ENCODE peak calls at places on chromosomes 2 and 18, in nine cellular contexts. Y is lower lobe of right lung, C is neural progenitor cell, S is cardiac muscle cell, D is endothelial cell, L is glutamatergic neuron, X is brain microvascular endothelial cell, O is spleen, F is GM10248. G is an unnamed sample.

GRCh38 chr2:69205076-69205475 is 182.0 kb downstream of the GFPT1 start:
- DNase-seq in S (no peak), F (no peak), L (no peak), C (no peak), X (no peak), D (no peak), Y (no peak), O (no peak), G (no peak)

GRCh38 chr2:236171213-236172201 is 3.3 kb upstream of the GBX2 start:
- DNase-seq in C (peak), O (no peak), S (no peak), L (no peak), Y (no peak), X (no peak), F (no peak), D (no peak), G (no peak)

GRCh38 chr2:234701841-234702240 is 205.0 kb upstream of the ARL4C start:
- DNase-seq in D (no peak), L (no peak), O (no peak), Y (no peak), S (no peak), F (no peak), X (no peak), C (no peak), G (no peak)

GRCh38 chr2:76567478-76567877 is 856.8 kb upstream of the GCFC2 start:
- DNase-seq in X (no peak), F (no peak), D (no peak), O (no peak), C (no peak), S (no peak), L (no peak), Y (no peak), G (no peak)

GRCh38 chr2:3129867-3130266 is 247.8 kb downstream of the EIPR1 start:
- DNase-seq in Y (no peak), S (no peak), D (no peak), F (no peak), L (no peak), C (no peak), X (no peak), O (peak), G (no peak)

GRCh38 chr2:70300771-70301343 is 1.0 kb downstream of the FAM136A start:
- DNase-seq in C (no peak), S (no peak), X (no peak), O (no peak), F (no peak), L (no peak), D (no peak), Y (no peak), G (no peak)

GRCh38 chr2:120729410-120730052 is 6.1 kb upstream of the GLI2 start:
- DNase-seq in F (no peak), O (peak), S (peak), L (no peak), X (peak), Y (no peak), C (no peak), D (no peak), G (no peak)

GRCh38 chr2:5453648-5454390 is 238.4 kb upstream of the SOX11 start:
- DNase-seq in S (no peak), F (no peak), L (no peak), D (no peak), O (no peak), Y (no peak), C (no peak), X (peak), G (no peak)

GRCh38 chr2:64013053-64013452 is 6.2 kb downstream of the VPS54 start:
- DNase-seq in X (no peak), L (no peak), O (no peak), D (no peak), Y (no peak), F (no peak), C (no peak), S (no peak), G (no peak)

GRCh38 chr2:12046641-12047040 is 300.2 kb downstream of the LPIN1 start:
- DNase-seq in X (no peak), O (no peak), D (no peak), L (no peak), S (peak), C (no peak), F (no peak), Y (no peak), G (no peak)

GRCh38 chr2:20224191-20224715 is 677 bp downstream of the SDC1 start:
- DNase-seq in S (no peak), C (peak), L (no peak), O (no peak), X (no peak), D (no peak), Y (no peak), F (no peak), G (no peak)

GRCh38 chr2:50786345-50786744 is 245.6 kb downstream of the NRXN1 start:
- DNase-seq in F (no peak), C (peak), S (no peak), Y (no peak), O (no peak), D (no peak), L (no peak), X (no peak), G (no peak)

GRCh38 chr2:163466583-163466982 is 269.2 kb downstream of the FIGN start:
- DNase-seq in S (no peak), X (no peak), F (no peak), L (no peak), O (no peak), C (no peak), Y (no peak), D (no peak), G (no peak)

GRCh38 chr2:38716185-38716584 is 35.0 kb downstream of the SRSF7 start:
- DNase-seq in O (no peak), F (no peak), L (no peak), X (peak), Y (no peak), D (no peak), C (no peak), S (peak), G (no peak)

GRCh38 chr2:217463402-217464075 is 539.3 kb downstream of the TNS1 start:
- DNase-seq in S (no peak), L (no peak), C (no peak), O (no peak), Y (no peak), F (peak), X (no peak), D (no peak), G (no peak)

GRCh38 chr2:29921560-29921915 is at the start of gene ALK:
- DNase-seq in L (peak), O (peak), Y (peak), D (peak), C (peak), S (peak), X (peak), F (peak), G (peak)

GRCh38 chr2:220966636-220967035 is 605.5 kb downstream of the EPHA4 start:
- DNase-seq in Y (no peak), F (no peak), C (no peak), X (peak), D (no peak), L (no peak), O (no peak), S (peak), G (no peak)

GRCh38 chr2:129061079-129061785 is 742.6 kb upstream of the HS6ST1 start:
- DNase-seq in F (peak), Y (no peak), S (peak), L (no peak), X (peak), D (no peak), C (no peak), O (no peak), G (no peak)

GRCh38 chr2:17557596-17557995 is 17.1 kb downstream of the VSNL1 start:
- DNase-seq in D (no peak), X (no peak), F (no peak), C (peak), O (no peak), Y (no peak), L (no peak), S (no peak), G (no peak)

GRCh38 chr2:197883354-197884032 is 79.1 kb downstream of the PLCL1 start:
- DNase-seq in O (no peak), D (no peak), C (no peak), Y (no peak), S (peak), F (no peak), L (no peak), X (peak), G (no peak)

GRCh38 chr2:35220471-35220870 is 1135.1 kb upstream of the CRIM1 start:
- DNase-seq in D (no peak), X (no peak), L (no peak), O (no peak), Y (no peak), S (no peak), C (no peak), F (no peak), G (no peak)

GRCh38 chr2:46488389-46488788 is 9.0 kb downstream of the TMEM247 start:
- DNase-seq in Y (no peak), L (no peak), S (no peak), O (no peak), D (no peak), X (no peak), F (no peak), C (no peak), G (no peak)

GRCh38 chr18:44777429-44778192 is 96.9 kb downstream of the SETBP1 start:
- DNase-seq in L (no peak), O (no peak), F (no peak), D (no peak), C (no peak), Y (no peak), S (peak), X (no peak), G (no peak)

GRCh38 chr2:26033270-26033768 is 565 bp upstream of the RAB10 start:
- DNase-seq in L (peak), Y (peak), S (peak), F (peak), X (peak), C (peak), O (no peak), D (peak), G (no peak)

GRCh38 chr2:235701206-235701605 is 207.4 kb downstream of the AGAP1 start:
- DNase-seq in C (no peak), O (no peak), L (no peak), Y (no peak), D (no peak), X (no peak), S (no peak), F (no peak), G (no peak)

GRCh38 chr18:60411715-60412114 is 39.1 kb upstream of the MC4R start:
- DNase-seq in Y (no peak), D (peak), O (no peak), C (peak), S (no peak), F (no peak), X (no peak), L (no peak), G (no peak)

GRCh38 chr2:870426-870825 is 80.2 kb upstream of the SNTG2 start:
- DNase-seq in S (no peak), C (no peak), Y (no peak), D (no peak), O (no peak), L (no peak), X (no peak), F (no peak), G (no peak)

GRCh38 chr2:184677171-184677570 is 78.8 kb downstream of the ZNF804A start:
- DNase-seq in D (no peak), O (no peak), Y (no peak), F (no peak), S (peak), X (no peak), L (no peak), C (no peak), G (no peak)

GRCh38 chr18:39486268-39486667 is 1920.7 kb upstream of the CELF4 start:
- DNase-seq in L (no peak), O (no peak), C (peak), Y (no peak), F (no peak), X (no peak), D (no peak), S (no peak), G (no peak)
- TF ChIP-seq CTCF in L (no peak), O (no peak), C (peak), Y (no peak), F (no peak), X (peak), D (no peak), S (peak), G (no peak)

GRCh38 chr2:101619191-101619591 is 78.3 kb upstream of the MAP4K4 start:
- DNase-seq in F (no peak), D (no peak), C (no peak), X (peak), L (no peak), S (peak), Y (peak), O (no peak), G (no peak)
- TF ChIP-seq CTCF in F (no peak), D (no peak), C (no peak), X (no peak), L (no peak), S (no peak), Y (no peak), O (no peak), G (no peak)

GRCh38 chr2:40230717-40231300 is 221.1 kb downstream of the SLC8A1 start:
- DNase-seq in F (no peak), O (no peak), C (no peak), D (no peak), Y (no peak), S (peak), L (no peak), X (no peak), G (no peak)
- TF ChIP-seq CTCF in F (no peak), O (no peak), C (no peak), D (no peak), Y (no peak), S (no peak), L (no peak), X (no peak), G (no peak)

DNA sequence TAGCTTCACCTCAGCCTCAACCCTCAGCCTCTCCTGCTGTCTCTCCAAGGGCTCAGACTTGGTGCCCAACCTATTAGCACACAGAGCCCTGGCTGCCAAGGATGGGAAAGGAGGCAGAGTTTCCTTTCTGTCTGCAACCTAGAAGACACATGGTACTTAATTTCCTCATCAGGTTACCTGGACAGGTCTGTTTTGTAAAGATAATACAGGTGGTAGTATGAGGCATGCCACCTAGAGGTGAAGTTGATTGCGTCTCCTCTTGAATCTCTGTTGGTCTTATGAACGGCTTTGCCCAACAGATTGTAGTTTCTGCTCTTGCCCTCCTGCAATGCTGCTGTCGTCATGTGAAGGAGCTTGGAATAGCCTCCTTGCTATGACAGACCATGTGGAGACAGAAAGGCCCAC is 44.5 kb upstream of the RMND5A start:
- DNase-seq in D (no peak), C (no peak), F (no peak), L (no peak), O (no peak), S (no peak), Y (no peak), X (no peak), G (no peak)
- TF ChIP-seq CTCF in D (no peak), C (peak), F (no peak), L (no peak), O (no peak), S (no peak), Y (no peak), X (peak), G (no peak)

GRCh38 chr18:31687529-31687928 is 3.1 kb upstream of the B4GALT6 start:
- DNase-seq in L (no peak), O (no peak), D (no peak), X (no peak), Y (no peak), F (no peak), C (no peak), S (no peak), G (no peak)
- TF ChIP-seq CTCF in L (peak), O (no peak), D (peak), X (peak), Y (no peak), F (no peak), C (peak), S (peak), G (no peak)

DNA sequence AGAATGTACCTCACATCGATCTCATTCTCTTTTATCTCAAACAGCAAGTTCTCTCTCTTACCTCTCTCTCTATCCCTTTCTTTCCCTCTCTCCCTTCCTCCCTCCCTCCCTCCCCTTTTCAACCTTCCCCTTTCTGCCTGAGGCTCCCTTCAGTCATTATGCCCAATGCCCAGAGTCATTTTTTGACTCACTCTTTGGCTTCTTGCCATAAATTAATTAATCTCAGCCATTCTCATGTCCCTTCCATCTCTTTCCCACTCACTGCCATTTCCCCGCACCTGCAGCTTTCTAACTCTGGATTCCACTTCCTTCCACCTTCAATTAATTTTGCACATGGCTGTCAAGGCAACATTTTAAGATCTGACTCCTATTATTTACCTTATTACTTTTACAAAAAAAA is 60.1 kb downstream of the EVA1A start:
- DNase-seq in D (no peak), C (no peak), X (no peak), L (no peak), F (no peak), O (no peak), Y (no peak), S (no peak), G (no peak)
- TF ChIP-seq CTCF in D (no peak), C (no peak), X (no peak), L (no peak), F (no peak), O (no peak), Y (no peak), S (no peak), G (no peak)

GRCh38 chr18:21134895-21135294 is 23.3 kb upstream of the ROCK1 start:
- DNase-seq in Y (no peak), O (no peak), L (no peak), D (no peak), C (no peak), F (no peak), X (no peak), S (peak), G (no peak)
- TF ChIP-seq CTCF in Y (peak), O (peak), L (no peak), D (no peak), C (peak), F (peak), X (peak), S (peak), G (no peak)